ENCODE peak calls at places on chromosomes 4 and X, in six cellular contexts. A is Peyer's patch, M is thyroid gland, J is ovary, U is adrenal gland, P is lower leg skin. W is an unnamed sample.

GRCh38 chr4:81084029-81084428 is 53.5 kb downstream of the BMP3 start:
- DNase-seq in U (no peak), J (no peak), A (no peak), P (no peak), M (no peak), W (no peak)

GRCh38 chrX:41276661-41277506 is 57.1 kb upstream of the DDX3X start:
- DNase-seq in A (no peak), P (no peak), U (no peak), J (no peak), M (no peak), W (no peak)

GRCh38 chr4:8840006-8840793 is 31.4 kb downstream of the HMX1 start:
- DNase-seq in M (no peak), P (no peak), J (peak), U (no peak), A (peak), W (no peak)

GRCh38 chr4:20603671-20604313 is 96.5 kb upstream of the PACRGL start:
- DNase-seq in M (no peak), U (peak), A (no peak), J (no peak), P (no peak), W (no peak)

GRCh38 chrX:36573720-36574119 is 434.4 kb upstream of the FAM47C start:
- DNase-seq in A (no peak), P (no peak), M (no peak), U (no peak), J (no peak), W (no peak)

GRCh38 chr4:150250998-150251651 is 172.9 kb downstream of the DCLK2 start:
- DNase-seq in U (no peak), M (no peak), J (no peak), P (no peak), A (no peak), W (no peak)

GRCh38 chrX:69365755-69366154 is 138.4 kb upstream of the NALF2 start:
- DNase-seq in A (no peak), U (no peak), J (no peak), M (no peak), P (no peak), W (no peak)

GRCh38 chr4:111639120-111639519 is 506.1 kb upstream of the FAM241A start:
- DNase-seq in M (no peak), A (no peak), J (no peak), U (no peak), P (no peak), W (no peak)

GRCh38 chr4:11543710-11544109 is 115.0 kb upstream of the HS3ST1 start:
- DNase-seq in P (peak), M (no peak), U (peak), A (no peak), J (no peak), W (no peak)

GRCh38 chr4:52868138-52868537 is 6.0 kb downstream of the RASL11B start:
- DNase-seq in M (peak), U (peak), J (peak), P (no peak), A (no peak), W (no peak)

GRCh38 chr4:23881052-23881501 is 8.8 kb downstream of the PPARGC1A start:
- DNase-seq in A (no peak), P (no peak), U (peak), J (no peak), M (peak), W (no peak)

GRCh38 chr4:123740236-123740635 is 343.6 kb downstream of the SPRY1 start:
- DNase-seq in U (no peak), J (no peak), P (no peak), A (no peak), M (no peak), W (no peak)

GRCh38 chrX:24553016-24553415 is 87.9 kb downstream of the PDK3 start:
- DNase-seq in P (no peak), U (peak), M (peak), A (no peak), J (no peak), W (no peak)

GRCh38 chr4:185920171-185920570 is 108.2 kb upstream of the SORBS2 start:
- DNase-seq in A (no peak), P (no peak), M (no peak), J (no peak), U (no peak), W (no peak)

GRCh38 chr4:40915318-40916217 is 165.8 kb downstream of the NSUN7 start:
- DNase-seq in U (no peak), P (no peak), M (no peak), A (no peak), J (no peak), W (no peak)

GRCh38 chr4:153602758-153603157 is 81.3 kb upstream of the TLR2 start:
- DNase-seq in U (no peak), M (no peak), P (no peak), J (no peak), A (no peak), W (no peak)

GRCh38 chr4:174244441-174244840 is 39.0 kb downstream of the FBXO8 start:
- DNase-seq in J (no peak), M (no peak), P (no peak), U (no peak), A (no peak), W (no peak)

GRCh38 chrX:29042341-29042740 is 455.1 kb downstream of the IL1RAPL1 start:
- DNase-seq in M (no peak), J (no peak), U (no peak), A (no peak), P (no peak), W (no peak)

GRCh38 chr4:14641871-14642270 is 360.4 kb upstream of the CPEB2 start:
- DNase-seq in M (no peak), A (no peak), J (no peak), P (no peak), U (no peak), W (no peak)

GRCh38 chrX:115183980-115184379 is 5.2 kb upstream of the RBMXL3 start:
- DNase-seq in P (no peak), U (no peak), A (no peak), M (no peak), J (no peak), W (no peak)

GRCh38 chrX:65017464-65017863 is 41.2 kb upstream of the ZC4H2 start:
- DNase-seq in P (no peak), M (no peak), J (no peak), A (no peak), U (no peak), W (no peak)

GRCh38 chr4:172652369-172652768 is 516.2 kb upstream of the GALNT7 start:
- DNase-seq in J (no peak), P (no peak), U (no peak), M (no peak), A (no peak), W (no peak)

GRCh38 chrX:143642426-143642825 is 6.5 kb upstream of the SLITRK4 start:
- DNase-seq in A (no peak), J (no peak), M (no peak), U (no peak), P (no peak), W (no peak)

GRCh38 chrX:97787311-97787710 is 903.6 kb downstream of the RPA4 start:
- DNase-seq in A (no peak), P (no peak), J (no peak), M (no peak), U (no peak), W (no peak)

GRCh38 chr4:14528921-14529320 is 473.4 kb upstream of the CPEB2 start:
- DNase-seq in A (no peak), U (no peak), J (no peak), P (no peak), M (no peak), W (no peak)

DNA sequence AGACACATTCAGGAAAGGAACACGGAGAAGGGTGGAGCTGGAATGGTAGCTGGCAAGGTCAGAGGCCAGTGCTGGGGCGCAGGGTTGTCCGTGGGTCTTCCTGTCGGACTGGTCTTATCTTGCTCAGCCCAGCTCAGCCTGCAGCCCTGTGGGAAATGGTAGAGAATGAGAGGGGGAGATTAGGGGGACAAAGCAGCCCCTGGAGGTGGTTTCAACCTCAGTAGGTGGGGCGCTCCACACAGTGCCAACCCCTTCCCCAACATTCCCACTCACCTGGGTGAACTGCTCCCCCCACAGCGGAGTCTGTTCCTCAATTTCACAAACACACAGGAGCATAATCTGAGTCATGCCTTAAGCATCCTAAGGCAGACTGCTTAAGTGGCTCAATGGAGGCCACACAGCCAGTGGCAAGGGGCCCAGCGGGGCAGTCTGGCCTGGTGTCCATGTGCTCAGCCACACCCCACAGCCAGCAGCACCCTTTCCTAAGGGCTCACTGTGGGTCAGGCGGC is 6.8 kb upstream of the HDAC6 start:
- DNase-seq in M (no peak), P (no peak), J (no peak), U (no peak), A (no peak), W (peak)
- TF ChIP-seq POLR2A in M (no peak), P (no peak), J (no peak), U (no peak), A (no peak), W (peak)

DNA sequence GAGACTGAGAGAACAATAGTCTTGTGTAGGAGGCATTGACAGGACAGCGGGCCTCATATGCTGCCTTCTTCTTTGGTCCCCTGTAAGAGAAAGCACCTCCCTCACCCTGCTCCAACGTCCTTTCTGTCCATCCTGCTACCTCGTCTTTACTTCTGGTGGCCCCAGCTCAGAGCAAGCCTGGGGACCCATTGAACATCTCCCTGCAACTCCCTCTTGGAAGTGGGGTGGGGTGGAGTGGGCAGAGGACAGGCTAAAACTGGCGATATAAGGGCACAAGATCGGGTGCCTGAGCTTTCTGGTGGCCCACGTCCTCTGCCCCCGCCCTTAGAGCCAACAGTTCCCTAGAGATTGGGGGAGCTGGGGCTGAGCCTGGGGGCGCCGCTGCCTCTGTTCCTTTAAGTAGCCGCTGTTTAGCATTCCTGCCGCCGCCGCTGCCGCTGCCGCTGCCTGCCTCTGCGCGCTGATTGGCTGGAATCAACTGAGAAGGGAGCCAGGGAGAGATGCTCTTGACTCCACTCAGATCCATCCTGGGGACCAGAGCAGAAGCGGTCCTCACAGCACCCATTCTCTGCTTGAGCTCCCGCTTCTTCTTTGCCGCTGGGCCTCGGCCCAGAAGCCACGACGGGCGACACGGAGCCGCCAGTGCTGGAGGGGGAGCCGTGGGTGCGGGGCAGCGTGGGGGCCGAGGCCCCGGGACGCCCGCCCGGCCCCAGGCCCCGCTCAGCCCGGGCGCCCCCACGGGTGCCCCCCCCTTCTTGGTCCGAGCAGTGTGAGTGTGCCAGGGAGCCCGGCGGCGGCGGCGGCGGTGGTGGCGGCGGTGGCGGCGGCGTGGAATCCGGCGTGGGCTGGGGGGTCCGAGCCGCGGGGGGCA is at the start of gene DLG3:
- DNase-seq in U (peak), M (no peak), A (no peak), P (no peak), J (peak), W (no peak)
- TF ChIP-seq POLR2A in U (no peak), M (no peak), A (no peak), P (no peak), J (no peak), W (no peak)

GRCh38 chr4:177313263-177313662 is 3.6 kb downstream of the NEIL3 start:
- DNase-seq in P (no peak), M (no peak), U (no peak), J (no peak), A (no peak), W (peak)

GRCh38 chr4:177308125-177308524 is 1.5 kb upstream of the NEIL3 start:
- DNase-seq in A (no peak), J (no peak), M (peak), U (peak), P (no peak), W (peak)

GRCh38 chr4:177308842-177309524 is 691 bp upstream of the NEIL3 start:
- DNase-seq in A (no peak), M (no peak), J (no peak), P (no peak), U (no peak), W (peak)

DNA sequence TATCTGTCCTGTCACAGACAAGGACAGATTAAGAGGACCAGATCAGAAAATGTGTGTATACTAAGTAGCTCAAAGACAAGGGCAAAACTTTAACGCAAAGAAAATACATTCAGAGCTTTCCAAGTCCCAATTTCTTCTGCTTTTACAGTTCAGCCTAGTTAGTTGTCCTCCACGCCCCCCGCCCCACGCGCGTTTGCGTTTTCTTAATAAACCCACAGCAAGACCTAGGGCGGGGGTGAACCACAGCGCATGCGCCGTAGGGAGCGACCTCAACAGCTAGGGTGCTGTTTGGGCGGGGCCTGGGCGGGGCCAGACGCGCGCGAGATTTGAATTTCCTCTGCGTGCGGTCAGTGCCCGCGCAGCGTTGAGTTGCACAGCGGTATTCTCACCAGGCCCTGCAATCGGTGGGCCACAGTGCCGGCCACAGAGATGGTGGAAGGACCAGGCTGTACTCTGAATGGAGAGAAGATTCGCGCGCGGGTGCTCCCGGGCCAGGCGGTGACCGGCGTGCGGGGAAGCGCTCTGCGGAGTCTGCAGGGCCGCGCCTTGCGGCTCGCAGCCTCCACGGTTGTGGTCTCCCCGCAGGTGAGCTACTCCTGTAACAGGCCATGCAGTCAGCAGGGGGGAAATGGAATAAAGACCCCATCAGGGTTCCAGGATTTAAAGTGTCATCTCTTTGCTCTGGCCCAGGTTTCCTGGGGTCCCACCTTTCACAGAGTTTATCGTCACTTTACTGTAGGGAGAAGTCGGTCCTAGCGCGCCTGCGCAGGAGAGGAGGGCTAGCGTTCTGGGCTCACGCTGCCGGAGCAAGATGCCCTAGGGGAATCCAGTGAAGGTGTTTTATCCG is at the start of gene NEIL3:
- DNase-seq in J (peak), A (peak), P (peak), M (peak), U (peak), W (peak)
- TF ChIP-seq POLR2A in J (no peak), A (no peak), P (no peak), M (no peak), U (no peak), W (peak)

GRCh38 chr4:171130126-171130801 is 682.9 kb upstream of the GALNTL6 start:
- DNase-seq in J (no peak), A (no peak), P (no peak), M (peak), U (no peak), W (no peak)
- TF ChIP-seq POLR2A in J (no peak), A (no peak), P (no peak), M (no peak), U (no peak), W (no peak)

GRCh38 chr4:109733728-109734127 is 3.9 kb upstream of the PLA2G12A start:
- DNase-seq in M (no peak), A (no peak), U (no peak), P (no peak), J (no peak), W (peak)

GRCh38 chr4:109729155-109729562 is 711 bp downstream of the PLA2G12A start:
- DNase-seq in P (no peak), U (peak), A (no peak), J (no peak), M (no peak), W (peak)

GRCh38 chr4:109728385-109728784 is 1.5 kb downstream of the PLA2G12A start:
- DNase-seq in P (no peak), M (no peak), U (no peak), A (no peak), J (no peak), W (peak)

GRCh38 chr4:109729563-109730293 is at the start of gene PLA2G12A:
- DNase-seq in M (peak), A (peak), P (peak), J (peak), U (peak), W (peak)

GRCh38 chr4:109730294-109731051 is 603 bp upstream of the PLA2G12A start:
- DNase-seq in A (peak), J (peak), M (peak), U (peak), P (peak), W (peak)
- TF ChIP-seq POLR2A in A (peak), J (no peak), M (no peak), U (no peak), P (no peak), W (no peak)

DNA sequence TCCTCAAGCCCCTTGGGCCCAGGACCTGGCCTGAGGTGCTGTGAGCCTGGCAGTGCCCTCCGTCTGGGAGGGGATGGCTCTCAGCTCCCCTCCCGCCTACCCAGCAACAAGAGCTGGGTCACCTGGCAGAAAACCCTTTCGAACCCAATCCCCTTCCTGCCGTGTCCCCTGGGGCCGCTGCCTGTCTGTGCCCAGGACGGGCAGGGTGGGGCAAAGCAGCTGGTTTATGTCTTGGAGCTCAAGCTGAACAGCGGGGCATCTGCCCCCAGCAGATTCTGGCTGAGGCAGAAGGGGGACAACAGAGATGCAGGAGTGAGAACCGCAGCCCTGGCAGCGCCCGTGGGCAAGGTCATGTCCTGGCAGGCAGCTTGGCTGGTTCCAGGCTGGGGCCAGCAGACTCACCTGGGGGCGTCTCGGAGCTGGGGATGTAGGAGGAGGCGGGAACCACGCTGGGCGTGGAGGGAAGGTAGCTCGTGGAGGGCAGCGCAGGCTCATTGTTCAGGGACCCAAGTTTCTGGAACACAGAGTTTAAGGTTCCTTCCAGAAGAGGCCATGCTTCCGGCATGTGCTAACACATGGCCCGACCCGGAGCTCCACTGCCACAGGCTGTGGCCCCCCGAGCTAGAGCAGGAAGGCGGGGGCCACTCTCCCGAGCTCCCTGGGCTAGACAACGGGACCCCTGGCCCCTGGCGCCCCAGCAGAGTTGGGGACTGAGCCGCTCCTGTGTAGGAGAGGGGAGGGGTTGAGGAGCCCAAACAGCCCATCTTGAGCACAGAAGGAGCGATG is 24.2 kb downstream of the NELFA start:
- DNase-seq in A (no peak), U (no peak), P (no peak), J (no peak), M (no peak), W (no peak)
- TF ChIP-seq POLR2A in A (no peak), U (no peak), P (no peak), J (no peak), M (no peak), W (no peak)

DNA sequence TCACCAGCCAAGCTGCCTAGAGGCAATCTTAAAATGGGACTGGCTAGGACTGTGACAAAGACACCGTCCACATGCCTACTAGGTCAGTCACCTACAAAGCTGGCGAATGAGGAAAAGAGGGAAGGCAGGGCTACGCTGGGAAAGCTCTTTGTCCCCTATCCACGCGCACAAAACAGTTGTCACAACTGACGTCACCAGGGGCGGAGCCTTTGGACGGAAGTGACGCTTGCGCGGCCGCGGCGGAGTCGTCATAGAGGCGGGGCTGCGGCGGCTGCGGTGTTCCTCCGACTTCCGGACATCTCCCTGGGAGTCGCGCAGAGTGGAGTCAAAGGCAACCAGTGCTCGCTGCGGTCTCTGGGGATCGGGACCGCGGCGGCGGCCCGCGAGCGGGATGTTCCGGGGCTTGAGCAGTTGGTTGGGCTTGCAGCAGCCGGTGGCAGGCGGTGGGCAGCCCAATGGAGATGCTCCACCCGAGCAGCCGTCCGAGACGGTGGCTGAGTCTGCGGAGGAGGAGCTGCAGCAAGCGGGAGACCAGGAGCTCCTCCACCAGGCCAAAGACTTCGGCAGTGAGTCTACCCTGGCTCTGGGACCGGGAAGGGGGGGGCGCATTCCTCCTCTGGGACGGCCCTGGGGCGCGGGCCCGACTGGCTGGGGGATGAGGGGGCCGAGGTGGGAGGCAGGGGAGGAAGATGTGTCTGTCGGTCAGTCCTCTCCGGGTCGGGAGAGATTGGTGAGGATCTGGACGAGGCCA is at the start of gene SYAP1:
- DNase-seq in A (peak), U (peak), P (peak), J (peak), M (peak), W (peak)
- TF ChIP-seq POLR2A in A (peak), U (peak), P (no peak), J (peak), M (peak), W (peak)

W was measured in erythroblast.